ENCODE peak calls at places on chromosomes 16 and 17, in seven cellular contexts. V is GM23338, P is PC-3, Y is neural progenitor cell, F is HepG2, D is mammary epithelial cell, E is PC-9. R is an unnamed sample. For H3K27me3, the result is how much of the 10 kb centered on the place peaks cover.

GRCh38 chr16:86668136-86668535 is 89.8 kb downstream of the FOXL1 start:
- DNase-seq in D (peak), Y (no peak), F (no peak), V (peak), E (no peak), P (peak), R (peak)

GRCh38 chr17:6482105-6482455 is 37.8 kb downstream of the PIMREG start:
- DNase-seq in E (no peak), V (no peak), F (no peak), D (no peak), P (no peak), Y (no peak), R (no peak)

GRCh38 chr17:41702712-41703111 is 9.4 kb upstream of the GAST start:
- DNase-seq in V (no peak), E (no peak), P (no peak), Y (no peak), D (no peak), F (no peak), R (no peak)

GRCh38 chr17:72142614-72143013 is 21.8 kb downstream of the SOX9 start:
- DNase-seq in D (no peak), V (no peak), Y (no peak), F (no peak), P (no peak), E (no peak), R (no peak)

GRCh38 chr16:1349351-1349750 is 2.3 kb downstream of the TSR3 start:
- DNase-seq in D (no peak), Y (no peak), V (no peak), P (no peak), E (no peak), F (no peak), R (no peak)

GRCh38 chr17:28139822-28140221 is 97.3 kb downstream of the NLK start:
- DNase-seq in Y (no peak), F (no peak), D (no peak), P (no peak), E (no peak), V (no peak), R (no peak)

GRCh38 chr17:55264640-55265298 is at the start of gene HLF:
- DNase-seq in E (no peak), F (peak), V (peak), Y (peak), D (peak), P (peak), R (peak)

GRCh38 chr16:89615596-89616090 is 2.2 kb downstream of the DPEP1 start:
- DNase-seq in V (peak), F (no peak), D (no peak), E (peak), Y (peak), P (no peak), R (peak)

GRCh38 chr16:2166263-2167080 is 10.9 kb downstream of the TRAF7 start:
- DNase-seq in V (no peak), F (no peak), Y (no peak), P (no peak), D (no peak), E (no peak), R (no peak)

GRCh38 chr16:17313085-17313611 is 157.6 kb downstream of the XYLT1 start:
- DNase-seq in F (no peak), E (peak), D (peak), Y (no peak), P (no peak), V (no peak), R (peak)

GRCh38 chr16:11224096-11224893 is 31.7 kb downstream of the SOCS1 start:
- DNase-seq in F (peak), P (no peak), E (no peak), Y (peak), D (no peak), V (peak), R (no peak)

GRCh38 chr17:78995022-78995760 is 14.4 kb downstream of the CANT1 start:
- DNase-seq in Y (no peak), V (no peak), D (no peak), E (no peak), F (no peak), P (no peak), R (no peak)

GRCh38 chr16:72434159-72434558 is 262.2 kb upstream of the PMFBP1 start:
- DNase-seq in V (peak), P (no peak), E (no peak), Y (no peak), D (peak), F (no peak), R (peak)

GRCh38 chr17:83179378-83179777 is 100.0 kb downstream of the METRNL start:
- DNase-seq in D (no peak), P (no peak), V (no peak), E (no peak), F (no peak), Y (no peak), R (no peak)

GRCh38 chr17:80657561-80657960 is 112.9 kb downstream of the RPTOR start:
- DNase-seq in P (no peak), F (no peak), D (no peak), E (no peak), Y (no peak), V (no peak), R (no peak)

GRCh38 chr16:13306153-13306552 is 404.8 kb downstream of the SHISA9 start:
- DNase-seq in D (no peak), F (no peak), P (no peak), V (no peak), E (no peak), Y (no peak), R (no peak)

GRCh38 chr16:4702466-4702808 is 9.1 kb downstream of the NUDT16L1 start:
- DNase-seq in Y (no peak), D (no peak), E (no peak), F (peak), P (no peak), V (no peak), R (no peak)

GRCh38 chr17:49519781-49520180 is 24.7 kb downstream of the NGFR start:
- DNase-seq in Y (no peak), V (no peak), D (no peak), P (no peak), F (no peak), E (no peak), R (no peak)

GRCh38 chr17:72422505-72423285 is 301.9 kb downstream of the SOX9 start:
- DNase-seq in P (peak), E (peak), Y (no peak), V (no peak), F (peak), D (peak), R (peak)

GRCh38 chr17:65531508-65532431 is 29.7 kb downstream of the AXIN2 start:
- DNase-seq in D (no peak), P (no peak), V (peak), E (no peak), F (no peak), Y (peak), R (peak)

GRCh38 chr17:42706732-42707131 is 24.4 kb downstream of the CNTNAP1 start:
- DNase-seq in D (no peak), Y (no peak), P (no peak), F (no peak), E (no peak), V (no peak), R (no peak)

GRCh38 chr17:77427471-77427991 is 286.8 kb downstream of the SEC14L1 start:
- DNase-seq in F (no peak), P (peak), D (peak), V (no peak), Y (no peak), E (peak), R (peak)

GRCh38 chr17:59230765-59231164 is 10.5 kb downstream of the GDPD1 start:
- DNase-seq in V (no peak), E (no peak), F (no peak), Y (no peak), P (no peak), D (no peak), R (no peak)

GRCh38 chr17:47694018-47694817 is at the start of gene TBKBP1:
- DNase-seq in P (peak), E (peak), Y (peak), D (no peak), F (peak), V (peak), R (peak)

GRCh38 chr16:48353565-48354163 is 31.5 kb downstream of the SIAH1 start:
- DNase-seq in P (peak), F (peak), D (peak), E (peak), V (peak), Y (peak), R (peak)

GRCh38 chr16:67535201-67535600 is 6.6 kb downstream of the RIPOR1 start:
- DNase-seq in V (no peak), E (no peak), F (no peak), Y (no peak), D (no peak), P (no peak), R (no peak)

GRCh38 chr16:66832190-66832589 is 1.4 kb upstream of the NAE1 start:
- DNase-seq in Y (no peak), P (no peak), V (no peak), F (no peak), D (no peak), E (no peak), R (no peak)

GRCh38 chr16:30184430-30185140 is 1.2 kb downstream of the CORO1A start:
- DNase-seq in Y (no peak), D (peak), E (no peak), P (no peak), F (no peak), V (peak), R (no peak)

GRCh38 chr17:65085397-65085796 is 28.9 kb upstream of the GNA13 start:
- DNase-seq in P (no peak), F (no peak), V (peak), D (no peak), Y (no peak), E (no peak), R (no peak)

GRCh38 chr17:32243712-32244111 is 21.9 kb upstream of the RHBDL3 start:
- DNase-seq in V (no peak), P (no peak), E (no peak), F (no peak), D (no peak), Y (no peak), R (no peak)

GRCh38 chr16:9262941-9263340 is 171.5 kb downstream of the HAPSTR1 start:
- DNase-seq in V (no peak), D (no peak), E (no peak), P (no peak), Y (no peak), F (no peak), R (no peak)

GRCh38 chr16:11303405-11304138 is 22.4 kb upstream of the PRM1 start:
- DNase-seq in Y (no peak), E (peak), D (peak), V (no peak), P (peak), F (no peak), R (no peak)

GRCh38 chr17:76644995-76645394 is 1.4 kb upstream of the ST6GALNAC1 start:
- DNase-seq in F (no peak), E (no peak), Y (no peak), D (no peak), V (no peak), P (no peak), R (no peak)

GRCh38 chr17:41522301-41523224 is 3.9 kb upstream of the KRT15 start:
- DNase-seq in F (no peak), D (peak), E (peak), V (peak), P (peak), Y (no peak), R (no peak)

GRCh38 chr17:36937961-36938565 is 788 bp downstream of the LHX1 start:
- DNase-seq in P (no peak), Y (peak), E (peak), V (peak), D (no peak), F (no peak), R (peak)
- TF ChIP-seq EZH2 in P (no peak), Y (no peak), E (no peak), V (peak), D (peak), F (no peak), R (peak)

GRCh38 chr16:57297856-57298255 is 13.4 kb upstream of the PLLP start:
- DNase-seq in V (peak), D (no peak), P (no peak), E (no peak), Y (peak), F (no peak), R (no peak)
- H2AFZ ChIP-seq in V (no peak), D (no peak), P (no peak), E (no peak), Y (no peak), F (no peak), R (no peak)

GRCh38 chr17:73683788-73684582 is 39.7 kb upstream of the SDK2 start:
- DNase-seq in D (no peak), V (no peak), F (no peak), E (no peak), Y (no peak), P (no peak), R (no peak)

GRCh38 chr17:73681946-73682345 is 37.7 kb upstream of the SDK2 start:
- DNase-seq in E (no peak), P (no peak), D (no peak), V (no peak), F (no peak), Y (no peak), R (no peak)

DNA sequence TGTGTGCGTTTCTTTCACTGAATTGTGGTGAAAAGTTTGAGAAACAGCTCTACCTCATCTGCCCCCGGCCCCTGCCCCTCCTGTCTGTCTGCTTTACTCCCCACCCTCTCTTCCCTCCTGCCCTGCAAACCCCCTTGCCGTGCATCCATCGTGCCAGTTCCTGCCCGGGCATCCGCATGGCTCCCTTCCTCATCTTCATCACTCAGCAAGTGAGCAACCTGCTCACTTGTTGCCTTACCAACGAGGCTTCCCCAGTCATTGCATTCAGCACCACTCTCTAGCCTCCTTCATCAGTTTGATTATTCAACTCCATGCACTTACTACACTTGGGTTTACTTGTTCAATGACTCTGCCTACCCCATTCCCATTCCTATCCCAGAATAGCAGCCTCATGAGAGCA is 34.8 kb upstream of the SDK2 start:
- DNase-seq in D (no peak), E (no peak), Y (no peak), F (no peak), V (no peak), P (no peak), R (no peak)
- H3K27me3 ChIP-seq in D (under half), E (under half), Y (under half), F (under half), V (under half), P (half or more), R (under half)

GRCh38 chr17:69326302-69327059 is 452 bp downstream of the ABCA5 start:
- DNase-seq in F (peak), P (peak), D (peak), Y (no peak), E (no peak), V (no peak), R (peak)
- TF ChIP-seq EZH2 in F (no peak), P (no peak), D (no peak), Y (no peak), E (no peak), V (no peak), R (no peak)

GRCh38 chr17:73877962-73878361 is 233.7 kb upstream of the SDK2 start:
- DNase-seq in D (no peak), E (no peak), Y (no peak), V (no peak), F (no peak), P (no peak), R (no peak)

GRCh38 chr17:73879987-73880386 is 235.7 kb upstream of the SDK2 start:
- DNase-seq in V (no peak), F (no peak), P (no peak), D (no peak), E (no peak), Y (no peak), R (no peak)

GRCh38 chr17:73878923-73879322 is 234.7 kb upstream of the SDK2 start:
- DNase-seq in F (no peak), D (no peak), E (no peak), V (no peak), P (no peak), Y (no peak), R (peak)

GRCh38 chr17:73883175-73883574 is 238.9 kb upstream of the SDK2 start:
- DNase-seq in P (no peak), Y (no peak), E (no peak), V (no peak), F (no peak), D (no peak), R (no peak)

DNA sequence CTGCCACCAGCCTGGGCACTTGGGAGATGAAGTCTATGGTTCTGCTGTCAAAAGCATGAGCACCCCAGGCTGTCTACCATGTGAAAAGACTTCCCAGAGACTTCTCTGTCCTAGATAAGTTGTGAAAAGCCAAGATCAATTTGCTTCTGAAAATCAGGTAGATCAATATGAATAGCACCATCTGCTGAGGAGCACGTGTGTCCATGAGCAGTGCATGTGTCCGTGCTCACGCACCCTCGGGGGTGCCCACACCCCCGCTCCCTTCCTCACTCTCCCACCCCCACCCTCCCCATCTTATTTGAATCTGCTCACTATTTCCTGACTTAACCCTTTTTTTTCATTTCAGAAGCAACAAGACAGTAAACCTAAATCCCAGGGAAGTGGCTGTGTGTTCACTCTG is 238.3 kb upstream of the SDK2 start:
- DNase-seq in P (no peak), V (no peak), F (no peak), E (no peak), D (no peak), Y (no peak), R (no peak)
- H2AFZ ChIP-seq in P (no peak), V (no peak), F (no peak), E (no peak), D (no peak), Y (no peak), R (no peak)

GRCh38 chr17:2024572-2025219 is 438 bp downstream of the RTN4RL1 start:
- DNase-seq in F (no peak), P (no peak), D (peak), E (no peak), Y (no peak), V (peak), R (no peak)

GRCh38 chr17:2025220-2025621 is at the start of gene RTN4RL1:
- DNase-seq in P (peak), F (no peak), D (peak), Y (peak), V (peak), E (peak), R (peak)

GRCh38 chr17:2023692-2024571 is 1.2 kb downstream of the RTN4RL1 start:
- DNase-seq in V (peak), D (peak), E (peak), F (no peak), P (peak), Y (peak), R (peak)

GRCh38 chr17:2027528-2028233 is 2.3 kb upstream of the DPH1 start:
- DNase-seq in V (no peak), F (no peak), P (no peak), D (no peak), E (no peak), Y (no peak), R (no peak)

GRCh38 chr17:2025622-2026309 is 632 bp upstream of the RTN4RL1 start:
- DNase-seq in F (peak), P (peak), V (peak), Y (peak), D (peak), E (peak), R (peak)
- H3K27me3 ChIP-seq in F (half or more), P (under half), V (half or more), Y (half or more), D (under half), E (under half), R (under half)

DNA sequence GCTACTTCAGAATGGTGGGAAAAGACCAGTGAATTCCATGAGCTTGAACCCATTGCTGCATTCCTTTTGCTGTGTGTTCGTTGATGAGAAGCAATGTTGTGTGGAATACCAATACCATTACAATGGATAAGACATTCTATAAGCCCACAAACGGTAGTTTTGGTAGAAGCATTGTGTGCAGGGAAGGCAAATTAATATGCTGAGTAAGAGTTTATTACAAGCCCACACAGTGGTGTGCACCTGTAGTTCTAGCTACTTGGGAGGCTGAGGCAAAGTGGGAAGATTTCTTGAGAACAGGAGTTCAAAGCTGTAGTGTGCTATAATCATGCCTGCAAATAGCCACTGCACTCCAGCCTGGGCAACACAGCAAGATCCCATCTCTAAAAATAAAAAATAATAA is 19.9 kb upstream of the TENT4B start:
- DNase-seq in F (no peak), P (no peak), E (no peak), Y (no peak), D (no peak), V (no peak), R (no peak)
- TF ChIP-seq EZH2 in F (no peak), P (no peak), E (no peak), Y (no peak), D (no peak), V (no peak), R (no peak)

GRCh38 chr17:35345445-35345925 is 27.9 kb downstream of the SLFN11 start:
- DNase-seq in Y (peak), F (no peak), E (no peak), V (peak), D (no peak), P (no peak), R (no peak)
- H2AFZ ChIP-seq in Y (peak), F (no peak), E (no peak), V (peak), D (peak), P (no peak), R (peak)

DNA sequence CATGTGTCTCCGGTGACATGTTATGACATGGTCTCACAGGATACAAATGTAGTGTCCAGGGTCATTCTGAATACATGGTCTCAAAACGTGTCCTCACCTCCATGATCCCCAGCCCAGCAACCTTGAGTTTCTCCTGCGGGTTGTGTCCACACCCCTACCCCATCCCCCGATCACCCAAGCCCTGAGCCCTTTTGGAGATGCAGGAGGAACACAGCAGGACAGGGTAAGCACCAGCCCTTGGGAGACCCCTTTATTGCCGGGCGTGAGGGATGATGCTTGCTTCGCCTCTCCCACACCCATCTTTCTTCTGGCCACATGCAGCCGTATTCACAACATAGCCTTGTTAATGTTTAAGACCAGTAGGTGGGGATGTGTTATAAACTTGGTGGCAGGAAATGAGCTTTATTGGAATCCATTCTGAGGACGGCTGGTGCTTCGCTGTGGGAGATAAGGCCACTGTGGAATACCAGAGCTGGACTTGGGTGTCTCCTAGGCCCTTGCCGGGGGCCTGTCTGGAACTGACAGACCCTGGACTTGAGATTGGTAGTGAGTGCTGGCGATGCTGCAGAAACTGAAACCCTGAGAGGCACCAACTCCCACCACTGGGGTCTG is 5.5 kb downstream of the TMEM132E start:
- DNase-seq in V (peak), E (no peak), D (peak), F (no peak), P (peak), Y (peak), R (peak)
- H3K27me3 ChIP-seq in V (half or more), E (half or more), D (under half), F (under half), P (half or more), Y (half or more), R (under half)

R was measured in GM23248.